ENCODE peak calls at places on chromosomes 5 and 9, in six cellular contexts. One of them, this sample, is unnamed. For H3K4me1, the result is how much of the 10 kb centered on the place peaks cover.

GRCh38 chr5:122498163-122498562 is 186.1 kb downstream of the SNCAIP start:
- ATAC-seq in GM12878: no peak
- ATAC-seq in right lobe of liver: peak
- ATAC-seq in HCT116: no peak
- ATAC-seq in gastrocnemius medialis: no peak
- ATAC-seq in K562: peak
- ATAC-seq in this sample: no peak

GRCh38 chr9:91208837-91209236 is 152.9 kb downstream of the AUH start:
- ATAC-seq in GM12878: peak
- ATAC-seq in right lobe of liver: peak
- ATAC-seq in HCT116: no peak
- ATAC-seq in gastrocnemius medialis: no peak
- ATAC-seq in K562: no peak
- ATAC-seq in this sample: no peak

GRCh38 chr5:78895616-78896015 is 89.5 kb downstream of the ARSB start:
- ATAC-seq in GM12878: no peak
- ATAC-seq in right lobe of liver: no peak
- ATAC-seq in HCT116: no peak
- ATAC-seq in gastrocnemius medialis: no peak
- ATAC-seq in K562: no peak
- ATAC-seq in this sample: peak

GRCh38 chr9:27440888-27441740 is 83.0 kb upstream of the IFNK start:
- ATAC-seq in GM12878: peak
- ATAC-seq in right lobe of liver: no peak
- ATAC-seq in HCT116: no peak
- ATAC-seq in gastrocnemius medialis: no peak
- ATAC-seq in K562: peak
- ATAC-seq in this sample: no peak

GRCh38 chr9:92724528-92725265 is 39.9 kb downstream of the BICD2 start:
- ATAC-seq in GM12878: no peak
- ATAC-seq in right lobe of liver: no peak
- ATAC-seq in HCT116: no peak
- ATAC-seq in gastrocnemius medialis: no peak
- ATAC-seq in K562: no peak
- ATAC-seq in this sample: no peak

GRCh38 chr5:42517164-42517563 is 93.9 kb downstream of the GHR start:
- ATAC-seq in GM12878: no peak
- ATAC-seq in right lobe of liver: peak
- ATAC-seq in HCT116: no peak
- ATAC-seq in gastrocnemius medialis: no peak
- ATAC-seq in K562: no peak
- ATAC-seq in this sample: no peak

GRCh38 chr9:114799441-114799840 is 6.4 kb downstream of the TNFSF15 start:
- ATAC-seq in GM12878: no peak
- ATAC-seq in right lobe of liver: peak
- ATAC-seq in HCT116: no peak
- ATAC-seq in gastrocnemius medialis: no peak
- ATAC-seq in K562: no peak
- ATAC-seq in this sample: no peak

GRCh38 chr9:69297300-69297980 is 27.6 kb upstream of the ENTREP1 start:
- ATAC-seq in GM12878: no peak
- ATAC-seq in right lobe of liver: no peak
- ATAC-seq in HCT116: no peak
- ATAC-seq in gastrocnemius medialis: no peak
- ATAC-seq in K562: no peak
- ATAC-seq in this sample: no peak

GRCh38 chr5:14062178-14062577 is 81.0 kb upstream of the TRIO start:
- ATAC-seq in GM12878: no peak
- ATAC-seq in right lobe of liver: no peak
- ATAC-seq in HCT116: no peak
- ATAC-seq in gastrocnemius medialis: no peak
- ATAC-seq in K562: no peak
- ATAC-seq in this sample: no peak

GRCh38 chr5:116970318-116970717 is 395.7 kb upstream of the SEMA6A start:
- ATAC-seq in GM12878: no peak
- ATAC-seq in right lobe of liver: no peak
- ATAC-seq in HCT116: no peak
- ATAC-seq in gastrocnemius medialis: no peak
- ATAC-seq in K562: no peak
- ATAC-seq in this sample: no peak

GRCh38 chr5:82335807-82336206 is 57.7 kb upstream of the RPS23 start:
- ATAC-seq in GM12878: no peak
- ATAC-seq in right lobe of liver: no peak
- ATAC-seq in HCT116: no peak
- ATAC-seq in gastrocnemius medialis: peak
- ATAC-seq in K562: no peak
- ATAC-seq in this sample: no peak

GRCh38 chr9:136249881-136250559 is 4.4 kb upstream of the QSOX2 start:
- ATAC-seq in GM12878: no peak
- ATAC-seq in right lobe of liver: no peak
- ATAC-seq in HCT116: no peak
- ATAC-seq in gastrocnemius medialis: no peak
- ATAC-seq in K562: peak
- ATAC-seq in this sample: no peak

GRCh38 chr5:119250946-119251901 is 104.6 kb upstream of the TNFAIP8 start:
- ATAC-seq in GM12878: no peak
- ATAC-seq in right lobe of liver: no peak
- ATAC-seq in HCT116: no peak
- ATAC-seq in gastrocnemius medialis: no peak
- ATAC-seq in K562: no peak
- ATAC-seq in this sample: no peak

GRCh38 chr5:172918421-172919371 is 40.5 kb upstream of the RPL26L1 start:
- ATAC-seq in GM12878: no peak
- ATAC-seq in right lobe of liver: no peak
- ATAC-seq in HCT116: no peak
- ATAC-seq in gastrocnemius medialis: no peak
- ATAC-seq in K562: no peak
- ATAC-seq in this sample: no peak

GRCh38 chr9:127728808-127729207 is 6.3 kb downstream of the TOR2A start:
- ATAC-seq in GM12878: no peak
- ATAC-seq in right lobe of liver: no peak
- ATAC-seq in HCT116: no peak
- ATAC-seq in gastrocnemius medialis: no peak
- ATAC-seq in K562: no peak
- ATAC-seq in this sample: no peak

GRCh38 chr9:127730262-127730661 is 4.8 kb downstream of the TOR2A start:
- ATAC-seq in GM12878: no peak
- ATAC-seq in right lobe of liver: no peak
- ATAC-seq in HCT116: no peak
- ATAC-seq in gastrocnemius medialis: no peak
- ATAC-seq in K562: no peak
- ATAC-seq in this sample: no peak

GRCh38 chr9:127731938-127732337 is 3.2 kb downstream of the TOR2A start:
- ATAC-seq in GM12878: no peak
- ATAC-seq in right lobe of liver: no peak
- ATAC-seq in HCT116: no peak
- ATAC-seq in gastrocnemius medialis: no peak
- ATAC-seq in K562: no peak
- ATAC-seq in this sample: no peak

GRCh38 chr9:127730799-127731410 is 4.2 kb downstream of the TOR2A start:
- ATAC-seq in GM12878: no peak
- ATAC-seq in right lobe of liver: no peak
- ATAC-seq in HCT116: no peak
- ATAC-seq in gastrocnemius medialis: no peak
- ATAC-seq in K562: no peak
- ATAC-seq in this sample: no peak

GRCh38 chr9:127729522-127730256 is 5.4 kb downstream of the TOR2A start:
- ATAC-seq in GM12878: no peak
- ATAC-seq in right lobe of liver: no peak
- ATAC-seq in HCT116: no peak
- ATAC-seq in gastrocnemius medialis: no peak
- ATAC-seq in K562: no peak
- ATAC-seq in this sample: no peak
- H3K4me1 ChIP-seq in GM12878: under half
- H3K4me1 ChIP-seq in right lobe of liver: under half
- H3K4me1 ChIP-seq in HCT116: under half
- H3K4me1 ChIP-seq in gastrocnemius medialis: under half
- H3K4me1 ChIP-seq in K562: under half
- H3K4me1 ChIP-seq in this sample: under half

GRCh38 chr5:76735762-76736545 is 20.0 kb downstream of the F2R start:
- ATAC-seq in GM12878: no peak
- ATAC-seq in right lobe of liver: no peak
- ATAC-seq in HCT116: no peak
- ATAC-seq in gastrocnemius medialis: no peak
- ATAC-seq in K562: peak
- ATAC-seq in this sample: no peak

GRCh38 chr5:76728965-76729364 is 13.0 kb downstream of the F2R start:
- ATAC-seq in GM12878: no peak
- ATAC-seq in right lobe of liver: no peak
- ATAC-seq in HCT116: no peak
- ATAC-seq in gastrocnemius medialis: no peak
- ATAC-seq in K562: no peak
- ATAC-seq in this sample: no peak

GRCh38 chr5:76729373-76730290 is 13.7 kb downstream of the F2R start:
- ATAC-seq in GM12878: no peak
- ATAC-seq in right lobe of liver: no peak
- ATAC-seq in HCT116: no peak
- ATAC-seq in gastrocnemius medialis: no peak
- ATAC-seq in K562: no peak
- ATAC-seq in this sample: no peak

GRCh38 chr5:76733049-76733417 is 17.1 kb downstream of the F2R start:
- ATAC-seq in GM12878: peak
- ATAC-seq in right lobe of liver: no peak
- ATAC-seq in HCT116: no peak
- ATAC-seq in gastrocnemius medialis: no peak
- ATAC-seq in K562: no peak
- ATAC-seq in this sample: no peak

GRCh38 chr5:76732405-76733048 is 16.6 kb downstream of the F2R start:
- ATAC-seq in GM12878: peak
- ATAC-seq in right lobe of liver: no peak
- ATAC-seq in HCT116: no peak
- ATAC-seq in gastrocnemius medialis: no peak
- ATAC-seq in K562: no peak
- ATAC-seq in this sample: no peak
- TF ChIP-seq POLR2A in GM12878: no peak
- TF ChIP-seq POLR2A in right lobe of liver: no peak
- TF ChIP-seq POLR2A in HCT116: no peak
- TF ChIP-seq POLR2A in gastrocnemius medialis: no peak
- TF ChIP-seq POLR2A in K562: no peak
- TF ChIP-seq POLR2A in this sample: no peak

DNA sequence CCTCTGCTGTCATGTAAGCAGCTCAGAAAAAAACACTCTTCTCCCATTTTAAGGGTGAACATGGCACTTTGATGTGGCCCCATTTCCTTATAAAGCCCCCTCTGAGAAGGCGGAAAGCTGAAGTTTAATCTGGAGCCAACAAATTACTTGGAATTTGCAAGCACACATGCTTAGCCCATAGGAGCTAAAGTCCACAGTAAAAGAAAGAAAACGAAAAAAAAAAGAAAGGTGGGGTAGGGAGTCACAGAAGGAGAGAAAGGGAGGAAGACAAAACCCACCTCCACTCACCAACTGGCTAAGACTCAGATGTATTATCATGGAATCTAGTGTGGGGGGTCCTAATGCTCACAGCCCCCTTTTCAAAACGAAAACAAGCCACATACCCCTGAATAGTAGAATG is 30.4 kb downstream of the PRRX2 start:
- ATAC-seq in GM12878: no peak
- ATAC-seq in right lobe of liver: no peak
- ATAC-seq in HCT116: no peak
- ATAC-seq in gastrocnemius medialis: no peak
- ATAC-seq in K562: no peak
- ATAC-seq in this sample: no peak
- H3K27ac ChIP-seq in GM12878: no peak
- H3K27ac ChIP-seq in right lobe of liver: no peak
- H3K27ac ChIP-seq in HCT116: no peak
- H3K27ac ChIP-seq in gastrocnemius medialis: no peak
- H3K27ac ChIP-seq in K562: no peak
- H3K27ac ChIP-seq in this sample: peak

DNA sequence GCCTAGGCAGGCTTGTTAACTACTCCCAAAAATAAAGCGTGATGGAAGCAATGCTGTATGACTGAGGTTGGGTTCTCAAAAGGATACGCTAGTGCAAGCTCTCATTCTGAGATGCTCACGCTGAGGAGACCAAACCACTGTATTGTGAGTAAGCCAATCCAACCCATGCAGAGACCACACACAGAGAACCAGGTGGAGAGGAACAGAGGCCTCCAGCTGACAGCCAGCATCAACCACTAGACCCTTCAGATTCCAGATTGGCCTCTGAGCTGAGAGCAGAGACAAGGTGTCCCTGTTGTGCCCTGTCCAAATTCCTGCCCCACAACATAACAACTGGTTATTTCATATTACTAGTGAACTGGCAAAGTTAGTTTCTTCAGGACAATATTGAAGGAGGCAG is 4.5 kb downstream of the TSTD2 start:
- ATAC-seq in GM12878: no peak
- ATAC-seq in right lobe of liver: no peak
- ATAC-seq in HCT116: no peak
- ATAC-seq in gastrocnemius medialis: no peak
- ATAC-seq in K562: no peak
- ATAC-seq in this sample: no peak
- H3K4me1 ChIP-seq in GM12878: under half
- H3K4me1 ChIP-seq in right lobe of liver: under half
- H3K4me1 ChIP-seq in HCT116: under half
- H3K4me1 ChIP-seq in gastrocnemius medialis: under half
- H3K4me1 ChIP-seq in K562: under half
- H3K4me1 ChIP-seq in this sample: under half

GRCh38 chr5:175478384-175479124 is at the start of gene SFXN1:
- ATAC-seq in GM12878: peak
- ATAC-seq in right lobe of liver: peak
- ATAC-seq in HCT116: peak
- ATAC-seq in gastrocnemius medialis: peak
- ATAC-seq in K562: peak
- ATAC-seq in this sample: peak
- TF ChIP-seq POLR2A in GM12878: peak
- TF ChIP-seq POLR2A in right lobe of liver: peak
- TF ChIP-seq POLR2A in HCT116: peak
- TF ChIP-seq POLR2A in gastrocnemius medialis: peak
- TF ChIP-seq POLR2A in K562: peak
- TF ChIP-seq POLR2A in this sample: peak

DNA sequence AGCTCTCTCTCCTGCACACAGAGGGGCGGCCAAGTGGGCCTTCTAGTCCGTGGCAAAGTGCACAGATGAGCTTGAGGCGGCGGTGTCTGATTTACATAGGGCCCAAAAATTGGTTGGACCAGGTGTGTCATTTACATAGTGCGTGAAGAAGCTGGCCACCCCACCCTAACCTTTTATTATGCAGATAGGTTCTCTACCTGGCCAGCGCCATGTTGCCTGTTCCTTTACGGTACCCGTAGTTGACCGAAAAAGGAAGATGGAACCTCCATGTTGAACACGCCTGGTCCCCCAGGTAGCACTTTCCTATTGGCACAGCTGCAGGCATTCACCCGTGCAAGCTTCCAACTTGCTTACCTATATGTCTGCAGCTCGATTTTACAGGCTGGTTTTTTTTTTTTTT is 61.5 kb downstream of the GNA14 start:
- ATAC-seq in GM12878: no peak
- ATAC-seq in right lobe of liver: no peak
- ATAC-seq in HCT116: no peak
- ATAC-seq in gastrocnemius medialis: no peak
- ATAC-seq in K562: no peak
- ATAC-seq in this sample: no peak
- H3K27ac ChIP-seq in GM12878: no peak
- H3K27ac ChIP-seq in right lobe of liver: no peak
- H3K27ac ChIP-seq in HCT116: no peak
- H3K27ac ChIP-seq in gastrocnemius medialis: no peak
- H3K27ac ChIP-seq in K562: no peak
- H3K27ac ChIP-seq in this sample: no peak